ENCODE peak calls at places on chromosomes 16 and 17, in seven cellular contexts. W is fibroblast of lung, R is IMR-90, V is LNCaP clone FGC, X is epithelial cell of esophagus, Z is BJ, M is HepG2. I is an unnamed sample.
A peak's percentile ranks its signal among the peaks of the same experiment; 100 is the strongest.

GRCh38 chr17:62749926-62750325 is 58.2 kb downstream of the MARCHF10 start:
- DNase-seq in Z (no peak), X (no peak), W (no peak), M (no peak), R (no peak), V (no peak), I (no peak)

GRCh38 chr17:46872421-46872820 is 21.0 kb downstream of the WNT9B start:
- DNase-seq in W (no peak), V (no peak), R (no peak), Z (no peak), X (no peak), M (no peak), I (no peak)

GRCh38 chr17:2040219-2040827 is 1.5 kb upstream of the OVCA2 start:
- DNase-seq in X (no peak), V (no peak), W (no peak), Z (no peak), R (no peak), M (no peak), I (no peak)

GRCh38 chr17:57551321-57552079 is 193.6 kb downstream of the CCDC182 start:
- DNase-seq in W (no peak), V (no peak), Z (no peak), X (no peak), M (no peak), R (no peak), I (no peak)

GRCh38 chr17:29572691-29573557 is 4.4 kb downstream of the TP53I13 start:
- DNase-seq in X (no peak), R (peak; percentile 56), V (no peak), W (peak; percentile 66), Z (no peak), M (no peak), I (peak; percentile 53)

GRCh38 chr16:11025120-11025531 is 80.8 kb downstream of the CLEC16A start:
- DNase-seq in R (no peak), X (no peak), V (no peak), Z (no peak), W (no peak), M (no peak), I (no peak)

GRCh38 chr17:42288985-42289862 is 926 bp downstream of the STAT5A start:
- DNase-seq in V (no peak), X (no peak), R (no peak), M (no peak), W (no peak), Z (no peak), I (no peak)

GRCh38 chr16:11133344-11133921 is 122.6 kb downstream of the SOCS1 start:
- DNase-seq in X (peak; percentile 96), V (peak; percentile 61), R (peak; percentile 96), Z (peak; percentile 80), W (peak; percentile 98), M (peak; percentile 79), I (peak; percentile 94)

GRCh38 chr16:3580271-3580670 is 3.1 kb upstream of the NLRC3 start:
- DNase-seq in V (no peak), M (no peak), R (no peak), W (no peak), Z (no peak), X (peak; percentile 34), I (peak; percentile 12)

GRCh38 chr17:48155889-48156670 is 48.5 kb downstream of the SNX11 start:
- DNase-seq in X (no peak), R (no peak), M (no peak), W (no peak), V (no peak), Z (no peak), I (no peak)

GRCh38 chr17:51371732-51372151 is 111.4 kb downstream of the UTP18 start:
- DNase-seq in V (peak; percentile 25), Z (no peak), X (peak; percentile 57), R (peak; percentile 50), W (peak; percentile 21), M (peak; percentile 69), I (peak; percentile 36)

GRCh38 chr17:62778990-62779681 is 29.0 kb downstream of the MARCHF10 start:
- DNase-seq in Z (peak; percentile 91), M (peak; percentile 48), R (peak; percentile 98), X (peak; percentile 100), V (no peak), W (peak; percentile 99), I (peak; percentile 96)

GRCh38 chr16:78249056-78249455 is 149.6 kb downstream of the WWOX start:
- DNase-seq in X (no peak), V (no peak), Z (no peak), M (peak; percentile 77), R (no peak), W (no peak), I (no peak)

GRCh38 chr17:77881545-77881944 is 77.0 kb upstream of the TNRC6C start:
- DNase-seq in R (peak; percentile 28), W (peak; percentile 83), M (no peak), Z (no peak), V (no peak), X (no peak), I (peak; percentile 63)

GRCh38 chr16:8943001-8943763 is 20.5 kb downstream of the USP7 start:
- DNase-seq in V (no peak), R (no peak), M (no peak), Z (no peak), X (no peak), W (no peak), I (no peak)

GRCh38 chr17:78840530-78840779 is 159 bp downstream of the USP36 start:
- DNase-seq in W (no peak), M (no peak), V (no peak), X (no peak), Z (no peak), R (no peak), I (no peak)

GRCh38 chr16:27434141-27435051 is 32.4 kb downstream of the IL21R start:
- DNase-seq in X (no peak), M (no peak), R (no peak), Z (no peak), V (no peak), W (no peak), I (no peak)

GRCh38 chr17:20952183-20952582 is 90.6 kb downstream of the USP22 start:
- DNase-seq in V (no peak), M (no peak), X (peak; percentile 55), Z (no peak), W (no peak), R (no peak), I (no peak)

GRCh38 chr16:67801889-67802288 is 4.5 kb downstream of the RANBP10 start:
- DNase-seq in R (no peak), W (no peak), Z (no peak), V (no peak), X (no peak), M (no peak), I (no peak)

DNA sequence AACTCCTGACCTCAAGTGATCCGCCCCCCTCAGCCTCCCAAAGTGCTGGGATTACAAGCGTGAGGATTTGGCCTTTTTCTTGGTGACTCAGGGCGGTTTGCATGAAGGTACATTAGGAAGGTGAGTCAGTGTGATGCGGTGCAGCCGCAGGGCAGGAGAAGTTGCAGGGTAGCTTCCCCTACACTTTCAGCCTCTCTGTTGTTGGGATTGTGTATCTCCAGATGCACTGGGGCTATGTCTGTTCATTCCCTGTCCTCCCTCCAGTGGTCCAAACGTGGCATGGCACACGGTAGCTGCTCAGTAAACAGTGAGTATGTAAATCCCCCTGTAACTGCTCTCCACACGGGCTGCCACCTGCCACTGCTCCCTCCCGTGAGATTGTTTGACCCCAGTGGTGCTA is 109.1 kb upstream of the CDC42EP4 start:
- DNase-seq in V (no peak), R (peak; percentile 9), W (peak; percentile 28), M (peak; percentile 42), Z (no peak), X (peak; percentile 94), I (no peak)
- TF ChIP-seq CTCF in V (no peak), R (peak; percentile 25), W (no peak), M (peak; percentile 43), Z (peak; percentile 6), X (peak; percentile 35), I (peak; percentile 41)

GRCh38 chr17:17377568-17377967 is 74.4 kb downstream of the NT5M start:
- DNase-seq in V (no peak), R (no peak), W (no peak), M (no peak), Z (no peak), X (no peak), I (no peak)
- H3K4me3 ChIP-seq in V (no peak overlapping the region), R (no peak overlapping the region), W (no peak overlapping the region), M (no peak overlapping the region), Z (no peak overlapping the region), X (no peak overlapping the region), I (no peak overlapping the region)

GRCh38 chr17:82915010-82915696 is 75.3 kb upstream of the ZNF750 start:
- DNase-seq in R (no peak), W (no peak), V (no peak), Z (no peak), M (no peak), X (no peak), I (no peak)
- TF ChIP-seq CTCF in R (peak; percentile 11), W (no peak), V (peak; percentile 16), Z (no peak), M (peak; percentile 48), X (no peak), I (no peak)

GRCh38 chr17:17826942-17827785 is 9.6 kb downstream of the SREBF1 start:
- DNase-seq in R (no peak), V (no peak), W (no peak), Z (no peak), X (no peak), M (no peak), I (no peak)
- H3K4me3 ChIP-seq in R (no peak overlapping the region), V (no peak overlapping the region), W (no peak overlapping the region), Z (no peak overlapping the region), X (no peak overlapping the region), M (no peak overlapping the region), I (no peak overlapping the region)

DNA sequence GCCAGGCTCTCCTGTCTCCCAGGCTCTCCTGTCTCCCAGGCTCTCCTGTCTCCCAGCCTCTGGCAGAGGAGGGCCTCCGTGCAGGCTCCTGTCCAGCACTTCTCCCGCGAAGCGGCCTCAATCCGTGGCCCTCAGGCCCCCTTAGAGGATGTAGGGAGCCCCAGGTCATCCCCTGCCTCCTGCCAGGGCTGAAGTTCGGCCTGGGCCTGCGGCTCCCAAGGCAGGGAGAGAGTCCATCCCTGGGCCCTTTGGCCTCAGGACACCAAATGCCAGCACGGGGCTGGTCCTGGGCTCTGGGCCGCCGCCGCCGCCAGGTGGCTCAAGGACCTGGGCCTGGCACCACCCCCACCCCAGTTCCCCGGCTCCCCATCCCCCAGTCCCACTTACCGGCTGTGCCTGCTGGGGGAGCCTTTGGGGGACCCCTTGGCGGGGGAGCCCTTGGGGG is 370 bp downstream of the EVPL start:
- DNase-seq in V (no peak), W (no peak), M (no peak), Z (no peak), R (no peak), X (peak; percentile 24), I (no peak)
- TF ChIP-seq CTCF in V (no peak), W (no peak), M (peak; percentile 29), Z (no peak), R (no peak), X (no peak), I (no peak)

I was measured in AG10803.